ENCODE peak calls at places on chromosomes 3 and 15, in five cellular contexts. K, U, Q, Y and J are unnamed samples.

GRCh38 chr3:178558637-178559036 is 22.4 kb downstream of the KCNMB2 start:
- DNase-seq in K (no peak), U (no peak), Q (no peak), Y (no peak), J (no peak)

GRCh38 chr15:37086120-37086519 is 14.2 kb downstream of the MEIS2 start:
- DNase-seq in K (no peak), U (no peak), Q (no peak), Y (no peak), J (no peak)

GRCh38 chr3:48784426-48785120 is 63.1 kb downstream of the PRKAR2A start:
- DNase-seq in K (no peak), U (peak), Q (no peak), Y (no peak), J (no peak)

GRCh38 chr3:114983248-114983647 is 163.8 kb downstream of the ZBTB20 start:
- DNase-seq in K (no peak), U (no peak), Q (no peak), Y (no peak), J (no peak)

GRCh38 chr3:19711160-19711782 is 222.7 kb downstream of the EFHB start:
- DNase-seq in K (no peak), U (no peak), Q (no peak), Y (no peak), J (no peak)

GRCh38 chr3:159273608-159274007 is 471.8 kb downstream of the MFSD1 start:
- DNase-seq in K (no peak), U (peak), Q (no peak), Y (no peak), J (no peak)

GRCh38 chr3:138493804-138494606 is 59.6 kb downstream of the ESYT3 start:
- DNase-seq in K (peak), U (peak), Q (no peak), Y (no peak), J (no peak)

GRCh38 chr3:46684881-46685280 is 8.6 kb downstream of the ALS2CL start:
- DNase-seq in K (no peak), U (no peak), Q (no peak), Y (no peak), J (no peak)

GRCh38 chr15:35719964-35720507 is 174.1 kb upstream of the DPH6 start:
- DNase-seq in K (no peak), U (peak), Q (no peak), Y (no peak), J (no peak)

GRCh38 chr3:188262913-188263683 is 109.1 kb downstream of the LPP start:
- DNase-seq in K (no peak), U (peak), Q (no peak), Y (no peak), J (no peak)

GRCh38 chr3:158103131-158103955 is 2.9 kb downstream of the SHOX2 start:
- DNase-seq in K (no peak), U (no peak), Q (no peak), Y (no peak), J (no peak)

GRCh38 chr3:71702131-71703024 is 22.8 kb downstream of the EIF4E3 start:
- DNase-seq in K (no peak), U (no peak), Q (no peak), Y (no peak), J (no peak)

GRCh38 chr3:107227091-107227490 is 150.1 kb upstream of the CCDC54 start:
- DNase-seq in K (no peak), U (peak), Q (no peak), Y (no peak), J (no peak)

GRCh38 chr15:101286471-101287114 is 8.5 kb downstream of the SNRPA1 start:
- DNase-seq in K (no peak), U (no peak), Q (no peak), Y (no peak), J (no peak)

GRCh38 chr3:136838641-136839555 is 20.0 kb downstream of the SLC35G2 start:
- DNase-seq in K (no peak), U (peak), Q (no peak), Y (peak), J (no peak)

GRCh38 chr3:53595660-53596059 is 101.2 kb downstream of the CACNA1D start:
- DNase-seq in K (no peak), U (no peak), Q (no peak), Y (no peak), J (no peak)

GRCh38 chr15:41917767-41918430 is 24.0 kb upstream of the SPTBN5 start:
- DNase-seq in K (peak), U (peak), Q (no peak), Y (peak), J (no peak)

GRCh38 chr3:195120199-195120556 is 150.8 kb downstream of the XXYLT1 start:
- DNase-seq in K (no peak), U (no peak), Q (no peak), Y (no peak), J (no peak)

GRCh38 chr3:48016336-48016973 is at the start of gene MAP4:
- DNase-seq in K (no peak), U (peak), Q (no peak), Y (peak), J (no peak)

GRCh38 chr3:4674216-4674615 is 181.1 kb downstream of the ITPR1 start:
- DNase-seq in K (no peak), U (peak), Q (no peak), Y (no peak), J (no peak)

GRCh38 chr3:170523248-170523647 is 62.6 kb downstream of the SLC7A14 start:
- DNase-seq in K (no peak), U (peak), Q (no peak), Y (no peak), J (no peak)

GRCh38 chr15:33737687-33738606 is 230.3 kb upstream of the CHRM5 start:
- DNase-seq in K (peak), U (peak), Q (no peak), Y (peak), J (peak)

GRCh38 chr3:165854696-165855095 is 17.5 kb upstream of the BCHE start:
- DNase-seq in K (no peak), U (no peak), Q (no peak), Y (peak), J (peak)

GRCh38 chr3:139994891-139995290 is 59.9 kb downstream of the CLSTN2 start:
- DNase-seq in K (no peak), U (no peak), Q (no peak), Y (no peak), J (peak)

GRCh38 chr3:160331127-160331937 is 67.7 kb downstream of the IFT80 start:
- DNase-seq in K (peak), U (peak), Q (no peak), Y (no peak), J (no peak)

GRCh38 chr3:57006949-57007419 is 53.5 kb upstream of the SPATA12 start:
- DNase-seq in K (peak), U (peak), Q (no peak), Y (peak), J (no peak)

GRCh38 chr3:42839616-42840015 is 30.4 kb downstream of the ACKR2 start:
- DNase-seq in K (peak), U (peak), Q (peak), Y (peak), J (peak)

GRCh38 chr3:99532246-99532645 is 106.1 kb upstream of the COL8A1 start:
- DNase-seq in K (peak), U (peak), Q (no peak), Y (peak), J (peak)

GRCh38 chr3:106880206-106880605 is 497.0 kb upstream of the CCDC54 start:
- DNase-seq in K (no peak), U (no peak), Q (no peak), Y (no peak), J (no peak)

GRCh38 chr15:66241301-66241700 is 12.2 kb downstream of the MEGF11 start:
- DNase-seq in K (no peak), U (no peak), Q (no peak), Y (no peak), J (no peak)

GRCh38 chr3:120855665-120856437 is 52.2 kb upstream of the STXBP5L start:
- DNase-seq in K (no peak), U (peak), Q (no peak), Y (no peak), J (no peak)

GRCh38 chr3:85427467-85427866 is 468.7 kb downstream of the CADM2 start:
- DNase-seq in K (no peak), U (no peak), Q (no peak), Y (no peak), J (no peak)

GRCh38 chr3:17585561-17586325 is 156.7 kb downstream of the TBC1D5 start:
- DNase-seq in K (no peak), U (peak), Q (no peak), Y (no peak), J (no peak)

GRCh38 chr3:150639262-150639661 is 36.1 kb downstream of the SELENOT start:
- DNase-seq in K (no peak), U (peak), Q (no peak), Y (no peak), J (no peak)

GRCh38 chr3:154992655-154993054 is 87.5 kb upstream of the MME start:
- DNase-seq in K (no peak), U (no peak), Q (no peak), Y (no peak), J (no peak)

GRCh38 chr15:63192604-63193206 is 3.3 kb downstream of the RAB8B start:
- DNase-seq in K (no peak), U (no peak), Q (no peak), Y (no peak), J (no peak)

GRCh38 chr3:156174229-156174847 is 54.0 kb downstream of the KCNAB1 start:
- DNase-seq in K (no peak), U (peak), Q (no peak), Y (no peak), J (peak)

GRCh38 chr3:131033480-131034080 is 6.9 kb downstream of the NEK11 start:
- DNase-seq in K (peak), U (peak), Q (no peak), Y (peak), J (peak)

DNA sequence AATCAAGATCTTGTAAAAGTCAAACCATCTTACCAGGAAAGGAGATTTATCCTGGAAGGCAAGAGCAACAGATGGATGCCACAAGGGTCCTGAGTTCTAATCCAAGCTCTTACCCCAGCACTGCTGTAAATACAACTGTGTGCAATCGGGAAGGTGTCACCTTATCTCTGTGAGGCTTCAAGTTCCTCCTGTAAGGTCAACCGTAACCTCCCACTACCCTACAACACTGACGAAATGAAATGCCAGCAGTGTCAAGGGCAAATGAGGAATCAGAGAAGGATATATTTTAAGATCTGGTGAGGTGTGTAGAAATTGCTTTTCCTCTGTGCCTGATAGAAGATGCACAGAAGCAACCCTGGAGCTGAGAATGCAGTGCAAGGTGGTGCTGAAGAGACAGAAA is 207.8 kb downstream of the NTRK3 start:
- DNase-seq in K (no peak), U (no peak), Q (no peak), Y (no peak), J (no peak)
- H3K4me2 ChIP-seq in K (no peak), U (no peak), Q (no peak), Y (no peak), J (no peak)

GRCh38 chr15:47801522-47801921 is 84.2 kb downstream of the SEMA6D start:
- DNase-seq in K (no peak), U (no peak), Q (no peak), Y (no peak), J (no peak)
- TF ChIP-seq RCOR1 in K (no peak), U (no peak), Q (no peak), Y (no peak), J (no peak)

GRCh38 chr3:124441766-124442165 is 288.5 kb upstream of the UMPS start:
- DNase-seq in K (no peak), U (no peak), Q (no peak), Y (no peak), J (no peak)

GRCh38 chr3:124443446-124443845 is 286.8 kb upstream of the UMPS start:
- DNase-seq in K (no peak), U (no peak), Q (no peak), Y (no peak), J (no peak)

GRCh38 chr3:124442463-124442862 is 287.8 kb upstream of the UMPS start:
- DNase-seq in K (peak), U (no peak), Q (no peak), Y (no peak), J (no peak)

GRCh38 chr3:124444075-124444474 is 286.2 kb upstream of the UMPS start:
- DNase-seq in K (no peak), U (no peak), Q (no peak), Y (no peak), J (no peak)

GRCh38 chr3:124444893-124445292 is 285.4 kb upstream of the UMPS start:
- DNase-seq in K (no peak), U (no peak), Q (no peak), Y (no peak), J (no peak)
- H3K4me2 ChIP-seq in K (no peak), U (no peak), Q (no peak), Y (no peak), J (no peak)

GRCh38 chr3:64988188-64988587 is 300.4 kb upstream of the ADAMTS9 start:
- DNase-seq in K (no peak), U (no peak), Q (no peak), Y (no peak), J (no peak)
- TF ChIP-seq RCOR1 in K (no peak), U (no peak), Q (no peak), Y (no peak), J (no peak)

GRCh38 chr3:104805508-104805907 is 561.2 kb upstream of the ALCAM start:
- DNase-seq in K (no peak), U (no peak), Q (no peak), Y (no peak), J (peak)
- H3K4me2 ChIP-seq in K (no peak), U (no peak), Q (no peak), Y (no peak), J (no peak)

GRCh38 chr15:74011610-74012009 is 17.1 kb downstream of the PML start:
- DNase-seq in K (no peak), U (peak), Q (no peak), Y (no peak), J (no peak)
- TF ChIP-seq RCOR1 in K (no peak), U (no peak), Q (no peak), Y (no peak), J (no peak)

GRCh38 chr15:58387130-58387529 is 44.7 kb upstream of the LIPC start:
- DNase-seq in K (no peak), U (peak), Q (no peak), Y (no peak), J (no peak)
- H3K4me2 ChIP-seq in K (no peak), U (peak), Q (no peak), Y (no peak), J (no peak)